ENCODE peak calls at places on chromosomes 7 and 10, in seven cellular contexts. T is IMR-90, Y is neuronal stem cell, U is H9, B is H1, Q is mesenchymal stem cell, S is trophoblast cell. P is an unnamed sample.

GRCh38 chr10:52701647-52702046 is 70.9 kb downstream of the MBL2 start:
- DNase-seq in Q (peak), T (peak), B (no peak), Y (no peak), U (no peak), S (no peak), P (no peak)

GRCh38 chr7:7131273-7131672 is 51.1 kb upstream of the C1GALT1 start:
- DNase-seq in U (peak), Y (no peak), Q (no peak), T (no peak), S (no peak), B (no peak), P (peak)

GRCh38 chr7:158296798-158297104 is 290.9 kb downstream of the PTPRN2 start:
- DNase-seq in T (no peak), Q (no peak), U (peak), Y (no peak), S (no peak), B (peak), P (no peak)

GRCh38 chr7:31129067-31129466 is 77.0 kb downstream of the ADCYAP1R1 start:
- DNase-seq in S (no peak), T (no peak), Y (no peak), B (peak), Q (no peak), U (no peak), P (peak)

GRCh38 chr7:154906736-154907355 is 96.1 kb downstream of the PAXIP1 start:
- DNase-seq in Q (no peak), Y (no peak), T (no peak), S (no peak), U (no peak), B (no peak), P (no peak)

GRCh38 chr7:88669913-88670312 is 89.6 kb upstream of the ZNF804B start:
- DNase-seq in T (no peak), S (no peak), B (no peak), U (no peak), Y (no peak), Q (no peak), P (no peak)

GRCh38 chr7:29344334-29344978 is 149.9 kb downstream of the CHN2 start:
- DNase-seq in Q (no peak), Y (no peak), S (no peak), B (no peak), U (no peak), T (no peak), P (no peak)

GRCh38 chr7:98997836-98998235 is 119.5 kb downstream of the TRRAP start:
- DNase-seq in U (no peak), Q (no peak), S (no peak), Y (no peak), T (no peak), B (no peak), P (no peak)

GRCh38 chr7:53904355-53904754 is 637.8 kb upstream of the VSTM2A start:
- DNase-seq in Y (no peak), Q (no peak), S (no peak), B (no peak), T (no peak), U (no peak), P (peak)

GRCh38 chr10:83427101-83427500 is 712.2 kb upstream of the GHITM start:
- DNase-seq in B (no peak), Q (no peak), U (no peak), S (no peak), Y (no peak), T (no peak), P (no peak)

GRCh38 chr10:42888504-42889095 is 106.0 kb downstream of the BMS1 start:
- DNase-seq in T (no peak), Q (no peak), Y (no peak), U (no peak), B (no peak), S (peak), P (no peak)

GRCh38 chr10:79248341-79248931 is 98.8 kb upstream of the PPIF start:
- DNase-seq in B (no peak), U (no peak), Y (no peak), S (peak), Q (peak), T (no peak), P (no peak)

GRCh38 chr10:132158122-132158741 is 28.5 kb upstream of the DPYSL4 start:
- DNase-seq in Q (no peak), T (no peak), B (no peak), Y (peak), U (peak), S (no peak), P (peak)
- H3K4ac ChIP-seq in Q (no peak), T (no peak), B (no peak), Y (no peak), U (no peak), S (no peak), P (no peak)

GRCh38 chr10:621500-621899 is 68.0 kb downstream of the DIP2C start:
- DNase-seq in U (no peak), T (no peak), S (no peak), B (no peak), Q (no peak), Y (no peak), P (no peak)
- H3K27ac ChIP-seq in U (no peak), T (no peak), S (no peak), B (no peak), Q (no peak), Y (no peak), P (no peak)

DNA sequence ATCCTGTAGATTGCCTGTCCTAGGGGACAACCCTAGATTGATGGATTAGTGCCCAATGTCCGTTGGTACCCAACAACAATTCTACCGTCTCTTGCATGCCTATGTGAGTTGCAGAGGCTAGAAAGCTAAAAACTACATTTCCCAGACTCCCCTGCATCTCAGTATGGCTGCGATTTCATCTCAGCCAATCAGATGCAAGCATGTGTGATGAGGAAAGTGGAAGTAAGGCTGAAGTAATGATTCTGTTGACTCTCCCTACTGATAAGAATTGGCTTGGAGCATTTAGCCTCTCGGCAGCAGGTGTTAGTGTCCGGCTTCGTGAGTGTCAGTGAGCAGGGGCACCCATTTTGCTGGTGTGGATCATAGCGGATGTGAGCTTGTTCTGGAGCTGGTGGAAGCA is 171.9 kb downstream of the FGFR2 start:
- DNase-seq in U (peak), Q (no peak), T (no peak), S (peak), Y (no peak), B (peak), P (peak)
- H2BK5ac ChIP-seq in U (no peak), Q (no peak), T (no peak), S (no peak), Y (no peak), B (no peak), P (no peak)

GRCh38 chr7:75596727-75597614 is 104.9 kb downstream of the SPDYE5 start:
- DNase-seq in Q (peak), Y (no peak), U (no peak), B (no peak), T (peak), S (peak), P (no peak)
- H3K4ac ChIP-seq in Q (no peak), Y (no peak), U (no peak), B (no peak), T (peak), S (no peak), P (no peak)